ENCODE peak calls at places on chromosomes 5 and 9, in seven cellular contexts. S, L, N, D, A, G and E are unnamed samples.

GRCh38 chr9:104872959-104873850 is 54.8 kb downstream of the ABCA1 start:
- DNase-seq in S (peak), L (no peak), N (no peak), D (peak), A (no peak), G (peak), E (no peak)

GRCh38 chr5:62259699-62260220 is 46.2 kb upstream of the KIF2A start:
- DNase-seq in S (no peak), L (no peak), N (no peak), D (no peak), A (no peak), G (no peak), E (no peak)

GRCh38 chr5:24788829-24789509 is 144.2 kb upstream of the CDH10 start:
- DNase-seq in S (no peak), L (no peak), N (no peak), D (no peak), A (no peak), G (no peak), E (no peak)

GRCh38 chr9:75106856-75107255 is 18.5 kb downstream of the OSTF1 start:
- DNase-seq in S (no peak), L (no peak), N (no peak), D (no peak), A (no peak), G (peak), E (no peak)

GRCh38 chr5:178288373-178289368 is 56.1 kb upstream of the PHYKPL start:
- DNase-seq in S (peak), L (no peak), N (peak), D (no peak), A (no peak), G (no peak), E (no peak)

GRCh38 chr9:109639666-109640231 is 140.2 kb upstream of the PALM2AKAP2 start:
- DNase-seq in S (no peak), L (no peak), N (no peak), D (no peak), A (no peak), G (no peak), E (no peak)

GRCh38 chr9:89743576-89744254 is 138.9 kb downstream of the GADD45G start:
- DNase-seq in S (no peak), L (peak), N (peak), D (no peak), A (no peak), G (no peak), E (peak)

GRCh38 chr5:178287791-178288105 is 55.1 kb upstream of the PHYKPL start:
- DNase-seq in S (no peak), L (no peak), N (no peak), D (no peak), A (no peak), G (no peak), E (no peak)

GRCh38 chr9:34737677-34738260 is 27.8 kb upstream of the CCL21 start:
- DNase-seq in S (no peak), L (no peak), N (no peak), D (no peak), A (no peak), G (no peak), E (no peak)

GRCh38 chr5:67156976-67157583 is 39.5 kb downstream of the CD180 start:
- DNase-seq in S (no peak), L (peak), N (no peak), D (no peak), A (no peak), G (peak), E (peak)

GRCh38 chr5:170885281-170885680 is 23.5 kb downstream of the RANBP17 start:
- DNase-seq in S (no peak), L (no peak), N (no peak), D (no peak), A (no peak), G (no peak), E (no peak)

GRCh38 chr9:125847735-125848134 is 100.6 kb downstream of the PBX3 start:
- DNase-seq in S (no peak), L (no peak), N (no peak), D (no peak), A (no peak), G (no peak), E (no peak)

GRCh38 chr9:101569736-101570501 is 24.9 kb downstream of the PPP3R2 start:
- DNase-seq in S (no peak), L (no peak), N (no peak), D (no peak), A (no peak), G (no peak), E (no peak)

GRCh38 chr5:153779852-153780251 is 258.9 kb downstream of the FAM114A2 start:
- DNase-seq in S (no peak), L (no peak), N (no peak), D (no peak), A (no peak), G (no peak), E (no peak)

GRCh38 chr9:14158911-14159310 is 155.0 kb downstream of the NFIB start:
- DNase-seq in S (peak), L (no peak), N (no peak), D (no peak), A (no peak), G (peak), E (no peak)

GRCh38 chr9:5624655-5625054 is 4.3 kb upstream of the RIC1 start:
- DNase-seq in S (no peak), L (no peak), N (no peak), D (no peak), A (no peak), G (no peak), E (no peak)

GRCh38 chr9:27462434-27462833 is 61.7 kb upstream of the IFNK start:
- DNase-seq in S (no peak), L (no peak), N (no peak), D (no peak), A (no peak), G (no peak), E (no peak)

GRCh38 chr5:54519083-54519541 is 1.6 kb downstream of the SNX18 start:
- DNase-seq in S (no peak), L (no peak), N (peak), D (no peak), A (no peak), G (no peak), E (no peak)

GRCh38 chr5:149608936-149609502 is 27.7 kb downstream of the ARHGEF37 start:
- DNase-seq in S (no peak), L (no peak), N (no peak), D (no peak), A (no peak), G (no peak), E (no peak)

GRCh38 chr9:81637276-81637675 is 52.1 kb downstream of the TLE1 start:
- DNase-seq in S (no peak), L (no peak), N (no peak), D (no peak), A (no peak), G (no peak), E (no peak)

GRCh38 chr9:5976668-5977397 is 38.6 kb downstream of the RANBP6 start:
- DNase-seq in S (no peak), L (no peak), N (no peak), D (no peak), A (no peak), G (no peak), E (no peak)

GRCh38 chr5:132207783-132208182 is 19.9 kb downstream of the P4HA2 start:
- DNase-seq in S (no peak), L (peak), N (no peak), D (no peak), A (no peak), G (no peak), E (no peak)

GRCh38 chr9:132594412-132594811 is 12.0 kb downstream of the BARHL1 start:
- DNase-seq in S (no peak), L (no peak), N (no peak), D (no peak), A (no peak), G (no peak), E (no peak)

GRCh38 chr5:15105799-15106393 is 234.3 kb upstream of the ANKH start:
- DNase-seq in S (no peak), L (peak), N (peak), D (peak), A (no peak), G (peak), E (peak)

DNA sequence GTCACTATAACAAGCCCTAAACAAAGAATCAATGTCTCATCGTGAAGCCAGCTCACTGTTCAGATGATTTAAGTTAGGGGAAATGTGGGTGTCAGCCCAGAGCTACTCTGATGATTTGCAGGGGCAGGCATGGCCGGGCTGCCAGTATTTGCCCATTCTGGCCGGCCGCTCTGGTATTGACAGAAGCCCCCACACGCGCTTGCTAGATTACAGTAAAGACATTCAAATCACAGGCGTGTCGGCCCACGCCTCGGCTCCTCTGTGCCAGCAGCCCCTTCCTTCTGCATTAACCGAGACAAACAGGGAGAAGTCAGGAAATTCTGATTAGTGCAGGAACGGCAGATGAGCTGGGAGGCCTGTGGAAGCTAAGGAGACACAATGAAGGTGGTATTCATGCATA is 113.2 kb downstream of the CRB2 start:
- DNase-seq in S (no peak), L (no peak), N (no peak), D (no peak), A (no peak), G (no peak), E (no peak)
- H3K27ac ChIP-seq in S (no peak), L (peak), N (no peak), D (no peak), A (no peak), G (no peak), E (no peak)

DNA sequence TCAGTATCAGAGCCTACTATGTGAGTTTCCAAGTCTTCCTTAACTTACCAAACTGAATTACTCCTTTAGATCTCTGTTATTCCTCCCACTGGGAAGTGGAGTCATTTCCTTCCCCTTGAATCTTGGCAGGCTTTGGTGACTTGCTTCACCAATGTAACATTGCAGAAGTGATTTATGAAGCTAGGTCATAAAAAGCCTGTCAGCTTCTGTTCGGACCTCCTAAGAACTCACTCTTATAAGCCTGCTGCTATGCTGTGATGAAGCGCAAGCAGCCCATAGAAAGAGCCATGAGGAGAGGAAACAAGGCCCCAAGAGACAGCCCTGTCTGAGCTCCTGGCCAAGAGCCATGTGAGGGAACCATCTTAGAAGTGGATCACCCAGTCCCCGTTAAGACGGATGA is 14.2 kb upstream of the FOXB2 start:
- DNase-seq in S (no peak), L (peak), N (no peak), D (no peak), A (no peak), G (no peak), E (no peak)
- H3K27ac ChIP-seq in S (no peak), L (no peak), N (no peak), D (no peak), A (no peak), G (no peak), E (no peak)

DNA sequence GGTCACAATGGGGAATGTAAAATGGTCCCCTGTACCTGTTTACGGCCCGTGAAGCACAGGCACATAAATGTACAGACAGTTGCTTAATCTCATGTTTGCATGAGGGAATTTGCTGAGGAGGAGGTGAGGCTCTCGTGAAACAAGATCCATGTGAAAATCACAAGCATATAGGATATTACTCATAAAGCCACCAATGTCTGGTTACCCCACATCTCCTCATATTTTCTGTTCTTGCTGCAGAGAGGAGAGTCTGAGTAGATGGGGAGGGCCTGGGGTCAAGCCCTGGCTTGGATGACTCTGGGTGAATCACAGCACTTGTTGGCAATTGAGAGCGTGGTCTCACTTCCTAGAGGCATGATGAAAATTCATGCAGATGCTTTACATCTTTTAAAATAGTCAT is 995 bp downstream of the AGXT2 start:
- DNase-seq in S (no peak), L (no peak), N (no peak), D (no peak), A (no peak), G (no peak), E (no peak)
- H3K27ac ChIP-seq in S (no peak), L (no peak), N (no peak), D (no peak), A (no peak), G (no peak), E (no peak)

DNA sequence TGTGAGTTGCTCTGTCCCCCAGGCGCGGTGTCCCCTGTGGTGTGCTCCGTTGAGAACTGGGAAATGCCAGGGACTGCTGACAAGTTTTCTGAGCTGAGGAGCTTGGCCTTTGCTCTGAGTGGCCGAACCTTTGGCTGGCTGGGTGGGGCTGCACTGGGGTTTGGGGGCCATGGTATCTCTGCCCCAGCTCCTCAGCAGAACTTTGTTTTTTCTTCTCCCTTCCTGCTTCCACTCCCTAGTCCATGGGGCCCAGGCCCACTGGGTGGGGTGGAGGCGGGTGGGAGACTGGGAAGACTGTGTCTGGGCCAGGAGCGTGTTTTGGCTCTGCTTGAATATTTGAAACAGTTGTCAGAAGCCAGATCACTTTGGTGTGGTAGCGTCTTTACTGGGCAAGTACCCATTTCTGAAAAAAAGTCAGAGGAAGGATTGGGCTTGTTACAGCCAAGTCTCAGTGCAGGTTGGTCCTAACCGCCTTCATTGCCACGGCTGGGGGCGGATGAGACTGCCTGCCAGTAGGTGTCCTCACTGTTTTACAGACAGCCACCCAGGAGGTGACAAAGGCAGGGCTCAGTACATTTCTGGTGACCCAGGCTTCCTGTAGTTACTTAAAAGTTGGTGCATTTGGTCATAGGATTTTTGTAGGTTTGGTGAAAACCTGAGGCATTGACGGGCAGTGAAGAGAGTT is 92.7 kb downstream of the DAB2IP start:
- DNase-seq in S (no peak), L (peak), N (peak), D (no peak), A (no peak), G (peak), E (peak)
- H3K27ac ChIP-seq in S (peak), L (peak), N (peak), D (peak), A (peak), G (peak), E (no peak)

GRCh38 chr9:88092699-88093359 is 45.4 kb downstream of the SPATA31C2 start:
- DNase-seq in S (no peak), L (peak), N (no peak), D (no peak), A (no peak), G (peak), E (no peak)
- H3K27ac ChIP-seq in S (no peak), L (no peak), N (no peak), D (no peak), A (no peak), G (no peak), E (no peak)